ENCODE peak calls at places on chromosome 13, in six cellular contexts. One of them, this sample, is unnamed. For H3K4me1, the result is how much of the 10 kb centered on the place peaks cover.

GRCh38 chr13:99828114-99828513 is 143.5 kb downstream of the ZIC5 start:
- DNase-seq in H9: no peak
- DNase-seq in IMR-90: no peak
- DNase-seq in H1: no peak
- DNase-seq in mesenchymal stem cell: no peak
- DNase-seq in neuronal stem cell: no peak
- DNase-seq in this sample: no peak

GRCh38 chr13:93116809-93117208 is 109.8 kb upstream of the GPC6 start:
- DNase-seq in H9: no peak
- DNase-seq in IMR-90: no peak
- DNase-seq in H1: no peak
- DNase-seq in mesenchymal stem cell: no peak
- DNase-seq in neuronal stem cell: no peak
- DNase-seq in this sample: peak

GRCh38 chr13:98349731-98350305 is 172.7 kb upstream of the RNF113B start:
- DNase-seq in H9: peak
- DNase-seq in IMR-90: no peak
- DNase-seq in H1: no peak
- DNase-seq in mesenchymal stem cell: no peak
- DNase-seq in neuronal stem cell: no peak
- DNase-seq in this sample: peak

GRCh38 chr13:114199961-114200672 is 21.1 kb downstream of the CFAP97D2 start:
- DNase-seq in H9: no peak
- DNase-seq in IMR-90: no peak
- DNase-seq in H1: no peak
- DNase-seq in mesenchymal stem cell: no peak
- DNase-seq in neuronal stem cell: no peak
- DNase-seq in this sample: no peak

GRCh38 chr13:41064493-41064892 is 3.2 kb downstream of the WBP4 start:
- DNase-seq in H9: no peak
- DNase-seq in IMR-90: peak
- DNase-seq in H1: no peak
- DNase-seq in mesenchymal stem cell: peak
- DNase-seq in neuronal stem cell: no peak
- DNase-seq in this sample: no peak

GRCh38 chr13:38582133-38582532 is 104.7 kb upstream of the FREM2 start:
- DNase-seq in H9: no peak
- DNase-seq in IMR-90: peak
- DNase-seq in H1: no peak
- DNase-seq in mesenchymal stem cell: peak
- DNase-seq in neuronal stem cell: peak
- DNase-seq in this sample: peak

GRCh38 chr13:27744861-27745260 is 47.4 kb upstream of the GSX1 start:
- DNase-seq in H9: peak
- DNase-seq in IMR-90: no peak
- DNase-seq in H1: no peak
- DNase-seq in mesenchymal stem cell: no peak
- DNase-seq in neuronal stem cell: peak
- DNase-seq in this sample: no peak

GRCh38 chr13:107124730-107125129 is 556.8 kb upstream of the ARGLU1 start:
- DNase-seq in H9: no peak
- DNase-seq in IMR-90: no peak
- DNase-seq in H1: no peak
- DNase-seq in mesenchymal stem cell: no peak
- DNase-seq in neuronal stem cell: no peak
- DNase-seq in this sample: no peak

GRCh38 chr13:95349267-95349666 is 48.0 kb upstream of the ABCC4 start:
- DNase-seq in H9: no peak
- DNase-seq in IMR-90: peak
- DNase-seq in H1: no peak
- DNase-seq in mesenchymal stem cell: peak
- DNase-seq in neuronal stem cell: no peak
- DNase-seq in this sample: peak

GRCh38 chr13:20995245-20995829 is 66.0 kb downstream of the LATS2 start:
- DNase-seq in H9: peak
- DNase-seq in IMR-90: no peak
- DNase-seq in H1: no peak
- DNase-seq in mesenchymal stem cell: no peak
- DNase-seq in neuronal stem cell: no peak
- DNase-seq in this sample: no peak

GRCh38 chr13:20994441-20994821 is 67.0 kb downstream of the LATS2 start:
- DNase-seq in H9: no peak
- DNase-seq in IMR-90: no peak
- DNase-seq in H1: no peak
- DNase-seq in mesenchymal stem cell: no peak
- DNase-seq in neuronal stem cell: no peak
- DNase-seq in this sample: no peak

GRCh38 chr13:21000647-21001046 is 60.7 kb downstream of the LATS2 start:
- DNase-seq in H9: no peak
- DNase-seq in IMR-90: no peak
- DNase-seq in H1: no peak
- DNase-seq in mesenchymal stem cell: no peak
- DNase-seq in neuronal stem cell: no peak
- DNase-seq in this sample: no peak

GRCh38 chr13:20998649-20999415 is 62.6 kb downstream of the LATS2 start:
- DNase-seq in H9: peak
- DNase-seq in IMR-90: no peak
- DNase-seq in H1: no peak
- DNase-seq in mesenchymal stem cell: no peak
- DNase-seq in neuronal stem cell: no peak
- DNase-seq in this sample: no peak

DNA sequence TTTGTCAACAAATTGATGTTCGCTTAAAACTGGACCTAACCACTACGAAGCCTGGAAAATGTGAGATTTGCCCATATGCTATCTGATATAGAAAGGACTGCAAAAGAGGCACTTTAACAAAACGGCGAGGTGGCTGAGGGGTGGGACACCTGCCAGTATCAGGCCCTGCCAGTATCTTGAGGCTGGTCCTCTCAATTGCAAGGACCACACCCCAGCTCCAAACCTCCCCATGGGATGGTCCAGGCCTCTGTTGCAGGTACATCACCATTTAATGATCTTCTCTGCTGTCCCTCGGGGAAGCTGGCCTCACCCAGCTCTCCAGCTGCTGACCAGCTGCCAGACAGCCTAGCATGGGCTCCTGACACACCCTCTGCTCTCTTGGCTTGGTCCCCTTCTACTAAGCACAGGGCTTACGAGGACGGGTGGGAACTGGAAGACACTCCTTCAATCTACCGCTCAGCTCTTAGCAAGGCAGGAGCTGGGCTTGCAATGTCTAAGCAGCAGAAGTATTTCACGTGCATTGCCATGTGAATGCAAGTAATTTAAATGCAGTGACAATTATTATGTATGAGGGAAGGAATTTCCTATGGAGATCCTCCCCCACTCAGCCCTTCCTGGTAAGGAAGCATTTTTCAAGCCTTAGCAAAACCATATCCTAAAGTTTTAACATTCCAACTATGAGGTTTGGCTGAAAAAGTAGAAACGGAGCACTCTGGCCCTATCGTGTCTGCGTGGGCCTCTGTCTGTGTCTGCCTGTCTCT is 63.9 kb downstream of the LATS2 start:
- DNase-seq in H9: peak
- DNase-seq in IMR-90: peak
- DNase-seq in H1: peak
- DNase-seq in mesenchymal stem cell: peak
- DNase-seq in neuronal stem cell: no peak
- DNase-seq in this sample: peak
- H3K4me2 ChIP-seq in H9: peak
- H3K4me2 ChIP-seq in IMR-90: peak
- H3K4me2 ChIP-seq in H1: peak
- H3K4me2 ChIP-seq in mesenchymal stem cell: no peak
- H3K4me2 ChIP-seq in neuronal stem cell: no peak
- H3K4me2 ChIP-seq in this sample: no peak

GRCh38 chr13:76414320-76414719 is 471.9 kb downstream of the KCTD12 start:
- DNase-seq in H9: no peak
- DNase-seq in IMR-90: no peak
- DNase-seq in H1: no peak
- DNase-seq in mesenchymal stem cell: peak
- DNase-seq in neuronal stem cell: no peak
- DNase-seq in this sample: peak

GRCh38 chr13:76421011-76421410 is 465.2 kb downstream of the KCTD12 start:
- DNase-seq in H9: no peak
- DNase-seq in IMR-90: no peak
- DNase-seq in H1: no peak
- DNase-seq in mesenchymal stem cell: no peak
- DNase-seq in neuronal stem cell: no peak
- DNase-seq in this sample: no peak

DNA sequence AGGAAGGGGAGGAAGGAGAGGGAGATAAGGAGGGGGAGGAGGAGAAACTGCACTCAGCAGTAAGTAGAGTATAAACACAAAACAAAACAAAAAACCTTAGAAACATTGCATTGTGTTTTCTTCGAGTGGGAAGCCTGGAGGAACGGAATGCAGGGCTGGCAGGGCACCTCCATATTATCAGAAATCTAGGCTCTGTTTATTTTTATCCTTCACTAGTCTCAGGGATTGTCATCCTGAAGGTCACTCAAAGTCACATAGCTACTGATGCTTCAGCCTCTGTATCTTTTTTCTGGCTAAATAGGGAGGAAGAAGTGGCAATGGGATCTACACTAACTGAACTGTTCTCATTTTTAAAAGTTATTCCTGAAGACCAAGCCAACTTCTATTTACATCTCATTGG is 467.8 kb downstream of the KCTD12 start:
- DNase-seq in H9: no peak
- DNase-seq in IMR-90: no peak
- DNase-seq in H1: no peak
- DNase-seq in mesenchymal stem cell: no peak
- DNase-seq in neuronal stem cell: no peak
- DNase-seq in this sample: no peak
- H2BK15ac ChIP-seq in H9: no peak
- H2BK15ac ChIP-seq in IMR-90: no peak
- H2BK15ac ChIP-seq in H1: no peak
- H2BK15ac ChIP-seq in mesenchymal stem cell: no peak
- H2BK15ac ChIP-seq in neuronal stem cell: no peak
- H2BK15ac ChIP-seq in this sample: no peak

GRCh38 chr13:60094385-60095088 is 69.2 kb downstream of the DIAPH3 start:
- DNase-seq in H9: no peak
- DNase-seq in IMR-90: no peak
- DNase-seq in H1: no peak
- DNase-seq in mesenchymal stem cell: no peak
- DNase-seq in neuronal stem cell: no peak
- DNase-seq in this sample: no peak
- H3K4me1 ChIP-seq in H9: under half
- H3K4me1 ChIP-seq in IMR-90: under half
- H3K4me1 ChIP-seq in H1: under half
- H3K4me1 ChIP-seq in mesenchymal stem cell: under half
- H3K4me1 ChIP-seq in neuronal stem cell: under half
- H3K4me1 ChIP-seq in this sample: under half

GRCh38 chr13:36820222-36820621 is 1.2 kb downstream of the RFXAP start:
- DNase-seq in H9: no peak
- DNase-seq in IMR-90: no peak
- DNase-seq in H1: no peak
- DNase-seq in mesenchymal stem cell: peak
- DNase-seq in neuronal stem cell: no peak
- DNase-seq in this sample: no peak

GRCh38 chr13:36819811-36820140 is 754 bp downstream of the RFXAP start:
- DNase-seq in H9: peak
- DNase-seq in IMR-90: peak
- DNase-seq in H1: no peak
- DNase-seq in mesenchymal stem cell: peak
- DNase-seq in neuronal stem cell: peak
- DNase-seq in this sample: peak

GRCh38 chr13:36819064-36819810 is at the start of gene RFXAP:
- DNase-seq in H9: peak
- DNase-seq in IMR-90: peak
- DNase-seq in H1: peak
- DNase-seq in mesenchymal stem cell: peak
- DNase-seq in neuronal stem cell: peak
- DNase-seq in this sample: peak

GRCh38 chr13:36818483-36819063 is 449 bp upstream of the RFXAP start:
- DNase-seq in H9: no peak
- DNase-seq in IMR-90: no peak
- DNase-seq in H1: no peak
- DNase-seq in mesenchymal stem cell: peak
- DNase-seq in neuronal stem cell: no peak
- DNase-seq in this sample: no peak

GRCh38 chr13:36817996-36818395 is 1.0 kb upstream of the RFXAP start:
- DNase-seq in H9: no peak
- DNase-seq in IMR-90: no peak
- DNase-seq in H1: no peak
- DNase-seq in mesenchymal stem cell: no peak
- DNase-seq in neuronal stem cell: no peak
- DNase-seq in this sample: no peak
- H3K4me2 ChIP-seq in H9: peak
- H3K4me2 ChIP-seq in IMR-90: no peak
- H3K4me2 ChIP-seq in H1: peak
- H3K4me2 ChIP-seq in mesenchymal stem cell: no peak
- H3K4me2 ChIP-seq in neuronal stem cell: no peak
- H3K4me2 ChIP-seq in this sample: no peak

DNA sequence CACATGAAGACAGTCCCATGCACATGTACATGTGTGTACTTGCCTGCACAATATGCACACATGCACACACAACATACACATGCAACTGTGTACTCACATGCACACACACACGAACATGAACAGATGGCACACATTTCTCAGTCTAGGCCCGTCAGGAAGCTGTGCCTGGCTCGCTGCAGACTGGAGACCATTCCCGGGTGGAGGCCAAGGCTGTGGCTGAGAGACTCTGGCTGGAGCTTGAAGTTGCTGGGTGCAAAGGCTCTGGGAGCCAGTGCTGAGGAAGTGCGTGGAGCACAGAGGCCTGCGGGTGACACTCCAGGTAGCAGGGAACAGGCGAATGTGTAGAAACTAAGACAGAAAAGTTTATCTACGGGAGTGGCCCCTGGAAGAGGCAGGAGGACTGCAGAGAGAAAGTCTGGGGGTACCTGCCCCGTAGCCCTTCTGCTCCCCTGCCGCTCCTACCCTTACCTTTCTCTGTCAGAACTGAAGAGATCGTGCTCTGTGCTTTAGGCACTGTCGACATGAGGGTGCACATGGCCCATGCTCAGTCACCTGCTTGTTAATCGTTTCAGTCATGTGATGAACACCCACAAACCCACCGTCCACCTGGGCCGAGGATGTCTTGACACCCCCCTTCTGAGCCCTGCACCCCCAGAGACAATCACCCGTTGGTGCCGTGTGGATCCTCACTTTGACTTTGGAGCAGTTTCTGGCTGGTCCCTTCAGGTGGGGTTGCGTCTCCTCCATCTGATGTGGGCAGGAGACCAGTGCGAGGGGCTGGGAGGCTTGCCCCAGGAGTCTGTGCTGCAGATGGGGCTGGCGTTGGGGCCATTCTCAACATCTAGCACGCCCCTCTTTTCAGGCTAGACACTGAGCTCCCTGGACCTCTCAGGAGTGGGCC is 69.4 kb downstream of the TEX29 start:
- DNase-seq in H9: no peak
- DNase-seq in IMR-90: no peak
- DNase-seq in H1: no peak
- DNase-seq in mesenchymal stem cell: no peak
- DNase-seq in neuronal stem cell: no peak
- DNase-seq in this sample: no peak
- H2BK15ac ChIP-seq in H9: no peak
- H2BK15ac ChIP-seq in IMR-90: no peak
- H2BK15ac ChIP-seq in H1: peak
- H2BK15ac ChIP-seq in mesenchymal stem cell: no peak
- H2BK15ac ChIP-seq in neuronal stem cell: no peak
- H2BK15ac ChIP-seq in this sample: no peak